ENCODE peak calls at places on chromosomes 1 and 21, in six cellular contexts. O is adrenal gland, Z is uterus, Q is HCT116, L is stomach, R is GM12878. B is an unnamed sample.

GRCh38 chr21:38945536-38946245 is 140.0 kb downstream of the ETS2 start:
- DNase-seq in Q (no peak), Z (no peak), R (no peak), O (no peak), L (no peak), B (no peak)

GRCh38 chr21:45612096-45613019 is 31.2 kb upstream of the PCBP3 start:
- DNase-seq in Q (no peak), L (no peak), R (no peak), Z (no peak), O (no peak), B (peak; percentile 90)

GRCh38 chr21:26832513-26832912 is 12.7 kb downstream of the ADAMTS1 start:
- DNase-seq in L (no peak), Z (no peak), Q (no peak), O (no peak), R (no peak), B (no peak)

GRCh38 chr21:25845729-25846256 is 111.0 kb downstream of the GABPA start:
- DNase-seq in O (no peak), Q (no peak), L (no peak), R (no peak), Z (no peak), B (no peak)

GRCh38 chr1:160151303-160151702 is at the start of gene ATP1A4:
- DNase-seq in Z (no peak), L (no peak), R (no peak), O (no peak), Q (no peak), B (no peak)

GRCh38 chr1:226590626-226591025 is 42.1 kb downstream of the STUM start:
- DNase-seq in R (no peak), Z (no peak), Q (no peak), L (no peak), O (no peak), B (no peak)

GRCh38 chr1:20616468-20617156 is 16.6 kb upstream of the PINK1 start:
- DNase-seq in Z (no peak), R (no peak), L (no peak), O (peak; percentile 77), Q (no peak), B (no peak)

GRCh38 chr1:38941527-38942019 is at the start of gene RHBDL2:
- DNase-seq in Z (peak; percentile 17), O (peak; percentile 82), R (no peak), Q (no peak), L (peak; percentile 88), B (peak; percentile 71)

GRCh38 chr1:230824571-230825060 is 43.7 kb downstream of the C1orf198 start:
- DNase-seq in L (no peak), O (peak; percentile 62), Q (no peak), R (no peak), Z (no peak), B (no peak)

GRCh38 chr1:54570161-54570560 is 22.1 kb downstream of the ACOT11 start:
- DNase-seq in Z (no peak), Q (no peak), O (no peak), L (no peak), R (no peak), B (peak; percentile 21)

GRCh38 chr1:48610628-48611542 is 138.9 kb upstream of the SPATA6 start:
- DNase-seq in R (no peak), O (peak; percentile 86), L (peak; percentile 38), Z (no peak), Q (no peak), B (peak; percentile 64)

GRCh38 chr1:47521034-47521871 is 83.4 kb downstream of the FOXD2 start:
- DNase-seq in L (peak; percentile 36), Q (no peak), Z (no peak), R (no peak), O (peak; percentile 67), B (no peak)

GRCh38 chr1:21496886-21497285 is 12.3 kb upstream of the ALPL start:
- DNase-seq in Q (no peak), Z (no peak), L (no peak), R (no peak), O (peak; percentile 29), B (no peak)

GRCh38 chr1:11788549-11789053 is 17.2 kb downstream of the MTHFR start:
- DNase-seq in O (no peak), R (no peak), Q (no peak), Z (no peak), L (no peak), B (no peak)

GRCh38 chr1:11790101-11790879 is 15.5 kb downstream of the MTHFR start:
- DNase-seq in L (no peak), R (no peak), Z (no peak), Q (no peak), O (no peak), B (no peak)

GRCh38 chr1:11789126-11790067 is 16.4 kb downstream of the MTHFR start:
- DNase-seq in R (no peak), L (no peak), Q (no peak), O (no peak), Z (no peak), B (no peak)

GRCh38 chr1:11792106-11792505 is 13.7 kb downstream of the MTHFR start:
- DNase-seq in R (no peak), Z (no peak), Q (no peak), L (no peak), O (no peak), B (no peak)

GRCh38 chr1:11790880-11791715 is 14.7 kb downstream of the MTHFR start:
- DNase-seq in Z (peak; percentile 93), O (peak; percentile 97), Q (peak; percentile 72), R (no peak), L (peak; percentile 92), B (peak; percentile 97)
- TF ChIP-seq POLR2A in Z (peak; percentile 80), O (no peak), Q (no peak), R (no peak), L (no peak), B (no peak)

DNA sequence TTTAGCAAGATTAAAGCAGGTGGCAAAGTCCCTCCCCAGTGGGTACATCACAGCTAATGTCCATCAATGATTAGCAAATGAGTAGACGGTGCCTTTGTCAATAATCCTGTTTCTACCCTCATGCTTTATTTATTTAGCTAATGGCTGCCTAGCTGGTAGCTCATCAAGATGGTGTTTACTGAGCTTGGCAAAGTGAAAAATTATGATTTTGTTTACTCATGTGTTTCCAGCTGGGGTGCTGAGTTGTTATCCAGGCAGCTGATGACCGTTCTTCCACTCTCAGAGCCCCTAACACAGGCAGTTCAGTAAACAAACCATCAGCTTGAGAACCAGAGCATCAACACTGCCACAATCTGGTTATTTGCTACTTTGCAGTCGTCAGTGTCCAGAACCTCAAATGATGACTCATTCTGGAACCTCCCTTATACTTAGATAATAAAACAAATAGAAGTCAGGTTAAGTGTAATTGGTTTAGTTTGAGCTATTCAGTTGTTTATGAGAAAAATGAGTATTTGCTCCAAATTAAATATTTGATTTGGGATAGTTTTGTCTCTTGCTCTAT is 163.9 kb downstream of the ST6GALNAC5 start:
- DNase-seq in R (no peak), L (no peak), O (no peak), Q (no peak), Z (no peak), B (no peak)
- TF ChIP-seq CTCF in R (no peak), L (no peak), O (no peak), Q (peak; percentile 8), Z (no peak), B (no peak)

DNA sequence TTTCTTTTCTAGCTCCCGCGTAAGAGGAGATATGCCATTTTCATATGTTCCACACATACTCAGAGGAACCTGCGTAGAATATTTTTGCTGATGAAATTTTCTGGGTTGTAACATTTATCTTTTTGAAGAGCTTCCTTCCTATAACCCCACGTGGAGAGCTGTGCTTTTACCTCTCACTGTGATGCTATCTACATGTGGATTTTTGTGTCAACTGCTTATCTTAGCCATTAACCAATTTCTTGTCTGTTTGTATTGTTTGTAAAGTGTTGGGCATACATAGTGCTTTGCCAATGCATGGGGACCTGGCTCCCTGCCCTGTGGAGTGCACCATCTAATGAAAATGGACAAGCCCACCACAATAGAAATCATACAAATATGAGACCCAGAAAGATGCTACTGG is 266.1 kb downstream of the TNR start:
- DNase-seq in Z (no peak), Q (no peak), L (no peak), O (no peak), R (no peak), B (no peak)
- H3K27me3 ChIP-seq in Z (no peaks in the 10 kb centered on the region), Q (peaks cover 74% of the 10 kb centered on the region), L (peaks cover 15% of the 10 kb centered on the region), O (no peaks in the 10 kb centered on the region), R (peaks cover 5% of the 10 kb centered on the region), B (no peaks in the 10 kb centered on the region)

GRCh38 chr1:46303038-46303871 is at the start of the genes LRRC41 and UQCRH:
- DNase-seq in Z (peak; percentile 94), R (peak; percentile 93), L (peak; percentile 96), Q (peak; percentile 97), O (peak; percentile 98), B (peak; percentile 98)
- TF ChIP-seq POLR2A in Z (peak; percentile 70), R (peak; percentile 93), L (no peak), Q (peak; percentile 78), O (peak; percentile 97), B (peak; percentile 81)

GRCh38 chr1:5099018-5099417 is 444.6 kb downstream of the AJAP1 start:
- DNase-seq in Q (no peak), R (no peak), O (no peak), L (no peak), Z (no peak), B (no peak)

DNA sequence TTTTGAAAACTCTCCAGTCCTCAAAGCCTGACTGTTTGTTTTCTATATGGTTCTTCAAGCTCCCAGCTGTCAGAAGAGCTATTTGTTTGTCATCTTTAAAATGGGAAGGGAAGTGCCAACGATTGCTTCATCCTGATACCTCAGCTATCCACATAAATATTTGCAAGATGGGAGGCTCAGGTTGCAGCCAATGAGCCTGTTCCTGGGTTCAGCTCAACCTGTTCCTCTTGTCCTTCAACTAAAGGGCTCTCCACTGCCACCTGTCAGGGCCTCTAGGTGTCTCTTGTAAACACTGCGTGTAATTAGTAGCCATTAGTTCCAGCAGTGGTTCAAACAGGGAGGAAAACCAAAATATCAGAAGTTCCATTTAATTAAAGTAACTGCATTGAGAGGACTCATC is 445.1 kb downstream of the AJAP1 start:
- DNase-seq in R (no peak), Q (no peak), L (no peak), O (no peak), Z (no peak), B (no peak)
- TF ChIP-seq CTCF in R (no peak), Q (no peak), L (no peak), O (no peak), Z (no peak), B (no peak)

GRCh38 chr1:17912491-17912890 is 157.4 kb downstream of the ACTL8 start:
- DNase-seq in Z (no peak), L (no peak), Q (no peak), R (no peak), O (no peak), B (no peak)
- H3K27me3 ChIP-seq in Z (no peaks in the 10 kb centered on the region), L (peaks cover 91% of the 10 kb centered on the region), Q (peaks cover 92% of the 10 kb centered on the region), R (no peaks in the 10 kb centered on the region), O (peaks cover 15% of the 10 kb centered on the region), B (no peaks in the 10 kb centered on the region)

GRCh38 chr1:225427249-225428065 is at the start of gene LBR:
- DNase-seq in L (peak; percentile 44), Z (peak; percentile 42), O (no peak), R (no peak), Q (no peak), B (peak; percentile 77)
- TF ChIP-seq POLR2A in L (no peak), Z (no peak), O (no peak), R (peak; percentile 72), Q (no peak), B (no peak)

B was measured in sigmoid colon.